ENCODE peak calls at places on chromosomes 4 and X, in ten cellular contexts. One of them, this sample, is unnamed.

GRCh38 chrX:39736219-39737211 is 361.2 kb downstream of the BCOR start:
- DNase-seq in prostate gland: peak
- DNase-seq in adipocyte: peak
- DNase-seq in uterus: peak
- DNase-seq in SJSA1: peak
- DNase-seq in HFF-Myc: no peak
- DNase-seq in lower leg skin: no peak
- DNase-seq in WERI-Rb-1: no peak
- DNase-seq in heart left ventricle: peak
- DNase-seq in cardiac muscle cell: peak
- DNase-seq in this sample: peak

GRCh38 chr4:76762136-76763130 is 135.5 kb downstream of the SOWAHB start:
- DNase-seq in prostate gland: no peak
- DNase-seq in HFF-Myc: no peak
- DNase-seq in uterus: no peak
- DNase-seq in heart left ventricle: no peak
- DNase-seq in adipocyte: no peak
- DNase-seq in SJSA1: no peak
- DNase-seq in cardiac muscle cell: no peak
- DNase-seq in lower leg skin: no peak
- DNase-seq in WERI-Rb-1: no peak
- DNase-seq in this sample: no peak

GRCh38 chrX:153769865-153770605 is 6.0 kb downstream of the PLXNB3 start:
- DNase-seq in HFF-Myc: no peak
- DNase-seq in lower leg skin: no peak
- DNase-seq in adipocyte: no peak
- DNase-seq in uterus: no peak
- DNase-seq in prostate gland: no peak
- DNase-seq in WERI-Rb-1: peak
- DNase-seq in cardiac muscle cell: no peak
- DNase-seq in SJSA1: no peak
- DNase-seq in heart left ventricle: no peak
- DNase-seq in this sample: no peak

GRCh38 chrX:68827256-68827655 is 1.6 kb upstream of the EFNB1 start:
- DNase-seq in WERI-Rb-1: no peak
- DNase-seq in prostate gland: no peak
- DNase-seq in HFF-Myc: no peak
- DNase-seq in SJSA1: no peak
- DNase-seq in lower leg skin: no peak
- DNase-seq in heart left ventricle: no peak
- DNase-seq in uterus: no peak
- DNase-seq in adipocyte: no peak
- DNase-seq in cardiac muscle cell: no peak
- DNase-seq in this sample: no peak

GRCh38 chr4:7630559-7631287 is 196.0 kb upstream of the PSAPL1 start:
- DNase-seq in lower leg skin: peak
- DNase-seq in prostate gland: peak
- DNase-seq in cardiac muscle cell: peak
- DNase-seq in WERI-Rb-1: no peak
- DNase-seq in heart left ventricle: peak
- DNase-seq in SJSA1: peak
- DNase-seq in adipocyte: peak
- DNase-seq in uterus: peak
- DNase-seq in HFF-Myc: peak
- DNase-seq in this sample: peak

GRCh38 chr4:13543091-13543581 is 1.2 kb downstream of the NKX3-2 start:
- DNase-seq in uterus: no peak
- DNase-seq in prostate gland: no peak
- DNase-seq in cardiac muscle cell: no peak
- DNase-seq in SJSA1: no peak
- DNase-seq in HFF-Myc: no peak
- DNase-seq in heart left ventricle: no peak
- DNase-seq in WERI-Rb-1: peak
- DNase-seq in adipocyte: no peak
- DNase-seq in lower leg skin: no peak
- DNase-seq in this sample: no peak

GRCh38 chr4:185039508-185040273 is 21.4 kb downstream of the HELT start:
- DNase-seq in SJSA1: no peak
- DNase-seq in uterus: peak
- DNase-seq in WERI-Rb-1: peak
- DNase-seq in cardiac muscle cell: peak
- DNase-seq in adipocyte: peak
- DNase-seq in HFF-Myc: peak
- DNase-seq in prostate gland: peak
- DNase-seq in heart left ventricle: no peak
- DNase-seq in lower leg skin: peak
- DNase-seq in this sample: peak

GRCh38 chrX:13697440-13697839 is 8.5 kb downstream of the RAB9A start:
- DNase-seq in cardiac muscle cell: no peak
- DNase-seq in heart left ventricle: no peak
- DNase-seq in SJSA1: no peak
- DNase-seq in lower leg skin: no peak
- DNase-seq in HFF-Myc: no peak
- DNase-seq in adipocyte: peak
- DNase-seq in uterus: no peak
- DNase-seq in prostate gland: no peak
- DNase-seq in WERI-Rb-1: no peak
- DNase-seq in this sample: no peak

GRCh38 chrX:24113161-24113560 is 36.4 kb upstream of the ZFX start:
- DNase-seq in adipocyte: peak
- DNase-seq in uterus: no peak
- DNase-seq in cardiac muscle cell: no peak
- DNase-seq in prostate gland: no peak
- DNase-seq in WERI-Rb-1: no peak
- DNase-seq in heart left ventricle: no peak
- DNase-seq in SJSA1: no peak
- DNase-seq in HFF-Myc: peak
- DNase-seq in lower leg skin: no peak
- DNase-seq in this sample: no peak

GRCh38 chrX:39445336-39445735 is 644.1 kb downstream of the MID1IP1 start:
- DNase-seq in HFF-Myc: no peak
- DNase-seq in heart left ventricle: no peak
- DNase-seq in SJSA1: no peak
- DNase-seq in WERI-Rb-1: peak
- DNase-seq in uterus: no peak
- DNase-seq in adipocyte: no peak
- DNase-seq in cardiac muscle cell: peak
- DNase-seq in prostate gland: peak
- DNase-seq in lower leg skin: no peak
- DNase-seq in this sample: peak

GRCh38 chr4:152807294-152807829 is 27.6 kb downstream of the ARFIP1 start:
- DNase-seq in HFF-Myc: no peak
- DNase-seq in SJSA1: no peak
- DNase-seq in uterus: no peak
- DNase-seq in cardiac muscle cell: peak
- DNase-seq in adipocyte: peak
- DNase-seq in WERI-Rb-1: no peak
- DNase-seq in prostate gland: no peak
- DNase-seq in lower leg skin: no peak
- DNase-seq in heart left ventricle: no peak
- DNase-seq in this sample: no peak

GRCh38 chr4:115076691-115077090 is 36.7 kb downstream of the NDST4 start:
- DNase-seq in HFF-Myc: no peak
- DNase-seq in prostate gland: no peak
- DNase-seq in uterus: no peak
- DNase-seq in lower leg skin: no peak
- DNase-seq in WERI-Rb-1: no peak
- DNase-seq in SJSA1: no peak
- DNase-seq in cardiac muscle cell: no peak
- DNase-seq in adipocyte: no peak
- DNase-seq in heart left ventricle: no peak
- DNase-seq in this sample: no peak

GRCh38 chr4:95095352-95095974 is 337.7 kb downstream of the BMPR1B start:
- DNase-seq in adipocyte: peak
- DNase-seq in prostate gland: no peak
- DNase-seq in uterus: no peak
- DNase-seq in SJSA1: no peak
- DNase-seq in WERI-Rb-1: peak
- DNase-seq in cardiac muscle cell: peak
- DNase-seq in lower leg skin: no peak
- DNase-seq in HFF-Myc: no peak
- DNase-seq in heart left ventricle: no peak
- DNase-seq in this sample: no peak

GRCh38 chr4:81095411-81095810 is 64.9 kb downstream of the BMP3 start:
- DNase-seq in uterus: no peak
- DNase-seq in WERI-Rb-1: no peak
- DNase-seq in adipocyte: no peak
- DNase-seq in SJSA1: no peak
- DNase-seq in HFF-Myc: no peak
- DNase-seq in lower leg skin: no peak
- DNase-seq in heart left ventricle: no peak
- DNase-seq in cardiac muscle cell: no peak
- DNase-seq in prostate gland: no peak
- DNase-seq in this sample: no peak

GRCh38 chr4:6198768-6199343 is 1.5 kb downstream of the JAKMIP1 start:
- DNase-seq in prostate gland: no peak
- DNase-seq in heart left ventricle: no peak
- DNase-seq in adipocyte: no peak
- DNase-seq in WERI-Rb-1: peak
- DNase-seq in HFF-Myc: no peak
- DNase-seq in uterus: no peak
- DNase-seq in SJSA1: no peak
- DNase-seq in cardiac muscle cell: peak
- DNase-seq in lower leg skin: no peak
- DNase-seq in this sample: no peak
- H3K4me3 ChIP-seq in prostate gland: peak
- H3K4me3 ChIP-seq in heart left ventricle: peak
- H3K4me3 ChIP-seq in adipocyte: no peak
- H3K4me3 ChIP-seq in WERI-Rb-1: no peak
- H3K4me3 ChIP-seq in HFF-Myc: no peak
- H3K4me3 ChIP-seq in uterus: no peak
- H3K4me3 ChIP-seq in SJSA1: no peak
- H3K4me3 ChIP-seq in cardiac muscle cell: peak
- H3K4me3 ChIP-seq in lower leg skin: no peak
- H3K4me3 ChIP-seq in this sample: no peak

GRCh38 chr4:87387237-87387636 is 3.8 kb downstream of the HSD17B11 start:
- DNase-seq in adipocyte: no peak
- DNase-seq in SJSA1: no peak
- DNase-seq in lower leg skin: no peak
- DNase-seq in uterus: no peak
- DNase-seq in prostate gland: no peak
- DNase-seq in WERI-Rb-1: no peak
- DNase-seq in HFF-Myc: no peak
- DNase-seq in cardiac muscle cell: no peak
- DNase-seq in heart left ventricle: no peak
- DNase-seq in this sample: no peak

GRCh38 chr4:87391783-87392054 is 731 bp upstream of the HSD17B11 start:
- DNase-seq in cardiac muscle cell: no peak
- DNase-seq in lower leg skin: no peak
- DNase-seq in WERI-Rb-1: no peak
- DNase-seq in uterus: no peak
- DNase-seq in adipocyte: no peak
- DNase-seq in prostate gland: no peak
- DNase-seq in SJSA1: no peak
- DNase-seq in heart left ventricle: no peak
- DNase-seq in HFF-Myc: no peak
- DNase-seq in this sample: no peak

GRCh38 chr4:87390931-87391782 is at the start of gene HSD17B11:
- DNase-seq in lower leg skin: peak
- DNase-seq in uterus: peak
- DNase-seq in HFF-Myc: peak
- DNase-seq in heart left ventricle: peak
- DNase-seq in SJSA1: peak
- DNase-seq in cardiac muscle cell: peak
- DNase-seq in WERI-Rb-1: peak
- DNase-seq in adipocyte: peak
- DNase-seq in prostate gland: peak
- DNase-seq in this sample: peak

GRCh38 chr4:87392183-87392582 is 1.2 kb upstream of the HSD17B11 start:
- DNase-seq in lower leg skin: no peak
- DNase-seq in uterus: no peak
- DNase-seq in cardiac muscle cell: no peak
- DNase-seq in SJSA1: no peak
- DNase-seq in HFF-Myc: no peak
- DNase-seq in WERI-Rb-1: no peak
- DNase-seq in adipocyte: no peak
- DNase-seq in heart left ventricle: no peak
- DNase-seq in prostate gland: no peak
- DNase-seq in this sample: no peak
- H3K4me3 ChIP-seq in lower leg skin: no peak
- H3K4me3 ChIP-seq in uterus: no peak
- H3K4me3 ChIP-seq in cardiac muscle cell: no peak
- H3K4me3 ChIP-seq in SJSA1: no peak
- H3K4me3 ChIP-seq in HFF-Myc: no peak
- H3K4me3 ChIP-seq in WERI-Rb-1: no peak
- H3K4me3 ChIP-seq in adipocyte: no peak
- H3K4me3 ChIP-seq in heart left ventricle: no peak
- H3K4me3 ChIP-seq in prostate gland: no peak
- H3K4me3 ChIP-seq in this sample: no peak

GRCh38 chr4:106763044-106763443 is 273.1 kb downstream of the DKK2 start:
- DNase-seq in SJSA1: no peak
- DNase-seq in heart left ventricle: no peak
- DNase-seq in lower leg skin: no peak
- DNase-seq in adipocyte: peak
- DNase-seq in prostate gland: no peak
- DNase-seq in HFF-Myc: peak
- DNase-seq in cardiac muscle cell: no peak
- DNase-seq in WERI-Rb-1: no peak
- DNase-seq in uterus: no peak
- DNase-seq in this sample: no peak

GRCh38 chr4:106767991-106768390 is 268.1 kb downstream of the DKK2 start:
- DNase-seq in adipocyte: no peak
- DNase-seq in SJSA1: no peak
- DNase-seq in uterus: no peak
- DNase-seq in HFF-Myc: no peak
- DNase-seq in heart left ventricle: no peak
- DNase-seq in WERI-Rb-1: no peak
- DNase-seq in lower leg skin: no peak
- DNase-seq in cardiac muscle cell: no peak
- DNase-seq in prostate gland: no peak
- DNase-seq in this sample: no peak

DNA sequence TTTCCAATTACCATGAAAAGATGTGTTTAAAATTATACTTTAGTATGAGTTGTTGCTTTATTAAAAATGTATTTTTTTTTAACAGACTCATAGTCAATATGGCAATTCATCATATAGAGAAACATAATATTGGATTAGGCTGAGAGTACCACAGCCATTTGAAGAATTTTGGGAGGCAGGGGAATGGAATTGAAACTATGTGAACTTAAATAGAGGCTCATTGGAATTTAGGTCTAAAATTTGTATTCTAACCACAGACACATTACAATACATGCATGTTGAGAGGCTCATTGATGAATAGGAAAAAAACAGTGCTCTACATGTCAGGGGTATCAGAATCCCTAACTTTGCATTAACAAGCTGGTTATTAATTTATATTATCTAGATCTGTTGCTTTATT is 269.6 kb downstream of the DKK2 start:
- DNase-seq in uterus: no peak
- DNase-seq in prostate gland: no peak
- DNase-seq in HFF-Myc: no peak
- DNase-seq in adipocyte: peak
- DNase-seq in WERI-Rb-1: no peak
- DNase-seq in heart left ventricle: no peak
- DNase-seq in SJSA1: no peak
- DNase-seq in lower leg skin: no peak
- DNase-seq in cardiac muscle cell: no peak
- DNase-seq in this sample: no peak
- H3K4me3 ChIP-seq in uterus: no peak
- H3K4me3 ChIP-seq in prostate gland: no peak
- H3K4me3 ChIP-seq in HFF-Myc: no peak
- H3K4me3 ChIP-seq in adipocyte: no peak
- H3K4me3 ChIP-seq in WERI-Rb-1: no peak
- H3K4me3 ChIP-seq in heart left ventricle: no peak
- H3K4me3 ChIP-seq in SJSA1: no peak
- H3K4me3 ChIP-seq in lower leg skin: no peak
- H3K4me3 ChIP-seq in cardiac muscle cell: no peak
- H3K4me3 ChIP-seq in this sample: no peak

GRCh38 chrX:622104-622503 is 8.5 kb upstream of the SHOX start:
- DNase-seq in HFF-Myc: no peak
- DNase-seq in uterus: no peak
- DNase-seq in WERI-Rb-1: no peak
- DNase-seq in prostate gland: no peak
- DNase-seq in adipocyte: no peak
- DNase-seq in lower leg skin: no peak
- DNase-seq in cardiac muscle cell: no peak
- DNase-seq in SJSA1: no peak
- DNase-seq in heart left ventricle: no peak
- DNase-seq in this sample: no peak
- H3K4me3 ChIP-seq in HFF-Myc: no peak
- H3K4me3 ChIP-seq in uterus: no peak
- H3K4me3 ChIP-seq in WERI-Rb-1: no peak
- H3K4me3 ChIP-seq in prostate gland: no peak
- H3K4me3 ChIP-seq in adipocyte: no peak
- H3K4me3 ChIP-seq in lower leg skin: no peak
- H3K4me3 ChIP-seq in cardiac muscle cell: no peak
- H3K4me3 ChIP-seq in SJSA1: no peak
- H3K4me3 ChIP-seq in heart left ventricle: no peak
- H3K4me3 ChIP-seq in this sample: no peak